ENCODE peak calls at places on chromosome 19, in nine cellular contexts. One of them, this sample, is unnamed.

GRCh38 chr19:12890787-12891552 is at the start of gene GCDH:
- DNase-seq in heart left ventricle: peak
- DNase-seq in transverse colon: peak
- DNase-seq in adrenal gland: peak
- DNase-seq in H54: peak
- DNase-seq in A549: peak
- DNase-seq in H1: peak
- DNase-seq in HCT116: peak
- DNase-seq in Peyer's patch: peak
- DNase-seq in this sample: peak

GRCh38 chr19:33407140-33407551 is 33.6 kb downstream of the CEBPG start:
- DNase-seq in heart left ventricle: no peak
- DNase-seq in transverse colon: no peak
- DNase-seq in adrenal gland: no peak
- DNase-seq in H54: no peak
- DNase-seq in A549: no peak
- DNase-seq in H1: no peak
- DNase-seq in HCT116: no peak
- DNase-seq in Peyer's patch: no peak
- DNase-seq in this sample: no peak

GRCh38 chr19:14002571-14003278 is 3.4 kb downstream of the RFX1 start:
- DNase-seq in heart left ventricle: peak
- DNase-seq in transverse colon: no peak
- DNase-seq in adrenal gland: no peak
- DNase-seq in H54: no peak
- DNase-seq in A549: no peak
- DNase-seq in H1: no peak
- DNase-seq in HCT116: no peak
- DNase-seq in Peyer's patch: peak
- DNase-seq in this sample: no peak

GRCh38 chr19:32104465-32105235 is 240.8 kb upstream of the ZNF507 start:
- DNase-seq in heart left ventricle: no peak
- DNase-seq in transverse colon: peak
- DNase-seq in adrenal gland: no peak
- DNase-seq in H54: peak
- DNase-seq in A549: peak
- DNase-seq in H1: no peak
- DNase-seq in HCT116: no peak
- DNase-seq in Peyer's patch: no peak
- DNase-seq in this sample: no peak

GRCh38 chr19:13329766-13330165 is 176.5 kb downstream of the CACNA1A start:
- DNase-seq in heart left ventricle: no peak
- DNase-seq in transverse colon: no peak
- DNase-seq in adrenal gland: no peak
- DNase-seq in H54: no peak
- DNase-seq in A549: no peak
- DNase-seq in H1: no peak
- DNase-seq in HCT116: no peak
- DNase-seq in Peyer's patch: no peak
- DNase-seq in this sample: no peak

GRCh38 chr19:43983544-43983911 is 460 bp upstream of the ZNF155 start:
- DNase-seq in heart left ventricle: no peak
- DNase-seq in transverse colon: no peak
- DNase-seq in adrenal gland: no peak
- DNase-seq in H54: no peak
- DNase-seq in A549: no peak
- DNase-seq in H1: no peak
- DNase-seq in HCT116: no peak
- DNase-seq in Peyer's patch: no peak
- DNase-seq in this sample: no peak

GRCh38 chr19:36418287-36419001 is at the start of gene ZFP82:
- DNase-seq in heart left ventricle: peak
- DNase-seq in transverse colon: peak
- DNase-seq in adrenal gland: peak
- DNase-seq in H54: peak
- DNase-seq in A549: peak
- DNase-seq in H1: peak
- DNase-seq in HCT116: no peak
- DNase-seq in Peyer's patch: peak
- DNase-seq in this sample: peak

GRCh38 chr19:45234089-45234869 is 10.9 kb downstream of the EXOC3L2 start:
- DNase-seq in heart left ventricle: no peak
- DNase-seq in transverse colon: no peak
- DNase-seq in adrenal gland: no peak
- DNase-seq in H54: no peak
- DNase-seq in A549: no peak
- DNase-seq in H1: no peak
- DNase-seq in HCT116: no peak
- DNase-seq in Peyer's patch: no peak
- DNase-seq in this sample: no peak

GRCh38 chr19:50333737-50334617 is 4.8 kb upstream of the KCNC3 start:
- DNase-seq in heart left ventricle: peak
- DNase-seq in transverse colon: peak
- DNase-seq in adrenal gland: peak
- DNase-seq in H54: peak
- DNase-seq in A549: peak
- DNase-seq in H1: no peak
- DNase-seq in HCT116: no peak
- DNase-seq in Peyer's patch: peak
- DNase-seq in this sample: peak

GRCh38 chr19:41928221-41928683 is at the start of gene ERFL:
- DNase-seq in heart left ventricle: no peak
- DNase-seq in transverse colon: no peak
- DNase-seq in adrenal gland: no peak
- DNase-seq in H54: peak
- DNase-seq in A549: no peak
- DNase-seq in H1: no peak
- DNase-seq in HCT116: no peak
- DNase-seq in Peyer's patch: no peak
- DNase-seq in this sample: no peak

GRCh38 chr19:53132231-53132991 is at the start of gene ZNF415:
- DNase-seq in heart left ventricle: peak
- DNase-seq in transverse colon: peak
- DNase-seq in adrenal gland: peak
- DNase-seq in H54: peak
- DNase-seq in A549: no peak
- DNase-seq in H1: peak
- DNase-seq in HCT116: no peak
- DNase-seq in Peyer's patch: peak
- DNase-seq in this sample: no peak
- TF ChIP-seq POLR2A in heart left ventricle: no peak
- TF ChIP-seq POLR2A in transverse colon: peak
- TF ChIP-seq POLR2A in adrenal gland: no peak
- TF ChIP-seq POLR2A in H54: peak
- TF ChIP-seq POLR2A in A549: no peak
- TF ChIP-seq POLR2A in H1: no peak
- TF ChIP-seq POLR2A in HCT116: no peak
- TF ChIP-seq POLR2A in Peyer's patch: no peak
- TF ChIP-seq POLR2A in this sample: no peak

GRCh38 chr19:18543814-18544475 is 572 bp upstream of the FKBP8 start:
- DNase-seq in heart left ventricle: peak
- DNase-seq in transverse colon: peak
- DNase-seq in adrenal gland: peak
- DNase-seq in H54: peak
- DNase-seq in A549: peak
- DNase-seq in H1: no peak
- DNase-seq in HCT116: peak
- DNase-seq in Peyer's patch: peak
- DNase-seq in this sample: peak
- TF ChIP-seq POLR2A in heart left ventricle: no peak
- TF ChIP-seq POLR2A in transverse colon: peak
- TF ChIP-seq POLR2A in adrenal gland: no peak
- TF ChIP-seq POLR2A in H54: no peak
- TF ChIP-seq POLR2A in A549: no peak
- TF ChIP-seq POLR2A in H1: peak
- TF ChIP-seq POLR2A in HCT116: no peak
- TF ChIP-seq POLR2A in Peyer's patch: peak
- TF ChIP-seq POLR2A in this sample: peak

GRCh38 chr19:55216461-55217198 is 7.3 kb upstream of the PTPRH start:
- DNase-seq in heart left ventricle: peak
- DNase-seq in transverse colon: peak
- DNase-seq in adrenal gland: peak
- DNase-seq in H54: peak
- DNase-seq in A549: peak
- DNase-seq in H1: peak
- DNase-seq in HCT116: peak
- DNase-seq in Peyer's patch: peak
- DNase-seq in this sample: peak
- TF ChIP-seq POLR2A in heart left ventricle: no peak
- TF ChIP-seq POLR2A in transverse colon: peak
- TF ChIP-seq POLR2A in adrenal gland: peak
- TF ChIP-seq POLR2A in H54: peak
- TF ChIP-seq POLR2A in A549: peak
- TF ChIP-seq POLR2A in H1: peak
- TF ChIP-seq POLR2A in HCT116: peak
- TF ChIP-seq POLR2A in Peyer's patch: peak
- TF ChIP-seq POLR2A in this sample: peak

GRCh38 chr19:55640043-55640576 is 692 bp upstream of the ZNF580 start:
- DNase-seq in heart left ventricle: peak
- DNase-seq in transverse colon: peak
- DNase-seq in adrenal gland: peak
- DNase-seq in H54: no peak
- DNase-seq in A549: peak
- DNase-seq in H1: no peak
- DNase-seq in HCT116: no peak
- DNase-seq in Peyer's patch: peak
- DNase-seq in this sample: peak
- TF ChIP-seq POLR2A in heart left ventricle: no peak
- TF ChIP-seq POLR2A in transverse colon: no peak
- TF ChIP-seq POLR2A in adrenal gland: no peak
- TF ChIP-seq POLR2A in H54: peak
- TF ChIP-seq POLR2A in A549: peak
- TF ChIP-seq POLR2A in H1: no peak
- TF ChIP-seq POLR2A in HCT116: no peak
- TF ChIP-seq POLR2A in Peyer's patch: no peak
- TF ChIP-seq POLR2A in this sample: no peak

GRCh38 chr19:1009043-1009975 is 9.1 kb downstream of the GRIN3B start:
- DNase-seq in heart left ventricle: no peak
- DNase-seq in transverse colon: peak
- DNase-seq in adrenal gland: no peak
- DNase-seq in H54: peak
- DNase-seq in A549: no peak
- DNase-seq in H1: no peak
- DNase-seq in HCT116: no peak
- DNase-seq in Peyer's patch: no peak
- DNase-seq in this sample: no peak
- TF ChIP-seq POLR2A in heart left ventricle: no peak
- TF ChIP-seq POLR2A in transverse colon: no peak
- TF ChIP-seq POLR2A in adrenal gland: no peak
- TF ChIP-seq POLR2A in H54: no peak
- TF ChIP-seq POLR2A in A549: no peak
- TF ChIP-seq POLR2A in H1: no peak
- TF ChIP-seq POLR2A in HCT116: no peak
- TF ChIP-seq POLR2A in Peyer's patch: no peak
- TF ChIP-seq POLR2A in this sample: no peak

GRCh38 chr19:38453596-38453995 is 20.1 kb downstream of the RYR1 start:
- DNase-seq in heart left ventricle: no peak
- DNase-seq in transverse colon: no peak
- DNase-seq in adrenal gland: no peak
- DNase-seq in H54: no peak
- DNase-seq in A549: no peak
- DNase-seq in H1: no peak
- DNase-seq in HCT116: no peak
- DNase-seq in Peyer's patch: no peak
- DNase-seq in this sample: no peak
- TF ChIP-seq POLR2A in heart left ventricle: no peak
- TF ChIP-seq POLR2A in transverse colon: no peak
- TF ChIP-seq POLR2A in adrenal gland: no peak
- TF ChIP-seq POLR2A in H54: no peak
- TF ChIP-seq POLR2A in A549: peak
- TF ChIP-seq POLR2A in H1: no peak
- TF ChIP-seq POLR2A in HCT116: no peak
- TF ChIP-seq POLR2A in Peyer's patch: no peak
- TF ChIP-seq POLR2A in this sample: no peak

GRCh38 chr19:3721131-3721899 is 13.1 kb downstream of the TJP3 start:
- DNase-seq in heart left ventricle: peak
- DNase-seq in transverse colon: peak
- DNase-seq in adrenal gland: peak
- DNase-seq in H54: peak
- DNase-seq in A549: peak
- DNase-seq in H1: peak
- DNase-seq in HCT116: peak
- DNase-seq in Peyer's patch: peak
- DNase-seq in this sample: peak
- TF ChIP-seq POLR2A in heart left ventricle: no peak
- TF ChIP-seq POLR2A in transverse colon: peak
- TF ChIP-seq POLR2A in adrenal gland: peak
- TF ChIP-seq POLR2A in H54: no peak
- TF ChIP-seq POLR2A in A549: no peak
- TF ChIP-seq POLR2A in H1: no peak
- TF ChIP-seq POLR2A in HCT116: no peak
- TF ChIP-seq POLR2A in Peyer's patch: peak
- TF ChIP-seq POLR2A in this sample: no peak

GRCh38 chr19:35066121-35066520 is 24.6 kb downstream of the HPN start:
- DNase-seq in heart left ventricle: no peak
- DNase-seq in transverse colon: no peak
- DNase-seq in adrenal gland: no peak
- DNase-seq in H54: no peak
- DNase-seq in A549: no peak
- DNase-seq in H1: no peak
- DNase-seq in HCT116: no peak
- DNase-seq in Peyer's patch: no peak
- DNase-seq in this sample: no peak
- TF ChIP-seq POLR2A in heart left ventricle: no peak
- TF ChIP-seq POLR2A in transverse colon: no peak
- TF ChIP-seq POLR2A in adrenal gland: no peak
- TF ChIP-seq POLR2A in H54: no peak
- TF ChIP-seq POLR2A in A549: no peak
- TF ChIP-seq POLR2A in H1: no peak
- TF ChIP-seq POLR2A in HCT116: no peak
- TF ChIP-seq POLR2A in Peyer's patch: no peak
- TF ChIP-seq POLR2A in this sample: no peak

GRCh38 chr19:7903244-7904073 is at the start of gene MAP2K7:
- DNase-seq in heart left ventricle: peak
- DNase-seq in transverse colon: peak
- DNase-seq in adrenal gland: peak
- DNase-seq in H54: peak
- DNase-seq in A549: peak
- DNase-seq in H1: peak
- DNase-seq in HCT116: peak
- DNase-seq in Peyer's patch: peak
- DNase-seq in this sample: peak
- TF ChIP-seq POLR2A in heart left ventricle: no peak
- TF ChIP-seq POLR2A in transverse colon: peak
- TF ChIP-seq POLR2A in adrenal gland: peak
- TF ChIP-seq POLR2A in H54: peak
- TF ChIP-seq POLR2A in A549: peak
- TF ChIP-seq POLR2A in H1: peak
- TF ChIP-seq POLR2A in HCT116: peak
- TF ChIP-seq POLR2A in Peyer's patch: peak
- TF ChIP-seq POLR2A in this sample: peak

DNA sequence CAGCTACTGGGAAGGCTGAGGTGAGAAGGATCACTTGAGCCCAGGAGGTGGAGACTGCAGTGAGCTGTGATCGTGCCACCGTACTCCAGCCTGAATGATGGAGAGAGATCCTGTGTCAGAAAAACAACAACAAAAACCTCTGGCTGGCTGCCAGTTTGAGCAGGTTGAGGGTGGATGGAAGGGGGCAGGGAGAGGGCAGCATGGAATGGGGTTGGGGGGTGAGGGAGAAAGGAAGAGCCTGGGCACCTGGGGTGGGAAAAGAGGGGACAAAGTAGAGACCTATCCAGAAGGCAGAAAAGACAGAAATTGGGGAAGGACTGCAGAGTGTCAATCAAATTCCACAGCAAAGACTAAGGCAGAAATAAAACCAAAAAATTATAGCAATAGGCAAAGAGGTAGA is 4.7 kb downstream of the SLC1A5 start:
- DNase-seq in heart left ventricle: no peak
- DNase-seq in transverse colon: no peak
- DNase-seq in adrenal gland: no peak
- DNase-seq in H54: no peak
- DNase-seq in A549: no peak
- DNase-seq in H1: no peak
- DNase-seq in HCT116: no peak
- DNase-seq in Peyer's patch: no peak
- DNase-seq in this sample: peak
- TF ChIP-seq POLR2A in heart left ventricle: no peak
- TF ChIP-seq POLR2A in transverse colon: no peak
- TF ChIP-seq POLR2A in adrenal gland: no peak
- TF ChIP-seq POLR2A in H54: no peak
- TF ChIP-seq POLR2A in A549: no peak
- TF ChIP-seq POLR2A in H1: no peak
- TF ChIP-seq POLR2A in HCT116: no peak
- TF ChIP-seq POLR2A in Peyer's patch: no peak
- TF ChIP-seq POLR2A in this sample: no peak